ENCODE peak calls at places on chromosomes 4 and X, in ten cellular contexts. R is AG04450, B is WERI-Rb-1, T is tibial nerve, A is left lung, Y is body of pancreas, C is mesendoderm, X is RWPE2, N is heart left ventricle, S is neuronal stem cell. M is an unnamed sample.

GRCh38 chrX:88284844-88285243 is 462.2 kb upstream of the CPXCR1 start:
- DNase-seq in T (no peak), C (no peak), B (no peak), A (no peak), S (no peak), R (no peak), X (no peak), N (no peak), Y (peak), M (no peak)

GRCh38 chr4:13511101-13511500 is 27.0 kb upstream of the RAB28 start:
- DNase-seq in N (no peak), A (no peak), B (no peak), C (no peak), T (no peak), R (no peak), X (no peak), S (no peak), Y (no peak), M (no peak)

GRCh38 chrX:2627272-2627867 is 63.7 kb upstream of the CD99 start:
- DNase-seq in B (peak), S (no peak), C (peak), R (no peak), X (no peak), A (no peak), Y (peak), N (no peak), T (no peak), M (peak)

GRCh38 chr4:145735777-145736176 is 55.8 kb downstream of the C4orf51 start:
- DNase-seq in T (no peak), S (no peak), X (no peak), R (no peak), A (no peak), N (no peak), C (no peak), Y (no peak), B (no peak), M (no peak)

GRCh38 chrX:123348468-123348867 is 164.4 kb downstream of the GRIA3 start:
- DNase-seq in X (no peak), T (no peak), A (no peak), R (no peak), N (no peak), C (peak), S (no peak), B (no peak), Y (no peak), M (no peak)

GRCh38 chr4:140789752-140790151 is 33.6 kb upstream of the TBC1D9 start:
- DNase-seq in Y (peak), R (no peak), S (no peak), C (no peak), B (no peak), A (no peak), N (no peak), X (no peak), T (no peak), M (no peak)

GRCh38 chrX:1242901-1243402 is 25.7 kb upstream of the CSF2RA start:
- DNase-seq in C (peak), B (no peak), A (no peak), Y (no peak), N (no peak), X (peak), S (no peak), T (no peak), R (no peak), M (no peak)

GRCh38 chrX:66919280-66919832 is 280.5 kb upstream of the EDA2R start:
- DNase-seq in R (no peak), S (no peak), A (no peak), T (no peak), Y (no peak), C (no peak), N (no peak), B (no peak), X (no peak), M (no peak)

GRCh38 chr4:144562019-144562740 is 83.8 kb upstream of the HHIP start:
- DNase-seq in B (peak), C (peak), S (no peak), T (no peak), Y (no peak), R (no peak), A (no peak), X (no peak), N (no peak), M (no peak)

GRCh38 chrX:4249401-4249800 is 536.0 kb upstream of the PRKX start:
- DNase-seq in N (no peak), A (no peak), X (no peak), R (no peak), B (no peak), S (no peak), C (no peak), Y (no peak), T (no peak), M (no peak)

GRCh38 chr4:120753854-120754253 is 168.7 kb downstream of the PRDM5 start:
- DNase-seq in N (no peak), C (peak), T (no peak), X (no peak), B (no peak), S (peak), A (no peak), Y (no peak), R (no peak), M (no peak)

GRCh38 chrX:1720826-1721225 is 106.0 kb downstream of the ASMT start:
- DNase-seq in C (no peak), B (no peak), X (no peak), T (no peak), N (no peak), A (no peak), R (no peak), S (no peak), Y (no peak), M (no peak)

GRCh38 chrX:40253770-40254169 is 156.0 kb upstream of the BCOR start:
- DNase-seq in N (no peak), A (no peak), Y (no peak), R (no peak), B (no peak), T (no peak), X (no peak), S (no peak), C (no peak), M (no peak)

GRCh38 chr4:147360301-147360700 is 120.6 kb upstream of the EDNRA start:
- DNase-seq in N (no peak), Y (peak), X (no peak), B (no peak), R (peak), T (no peak), C (no peak), A (no peak), S (no peak), M (no peak)

GRCh38 chr4:110134269-110134889 is 64.0 kb downstream of the ELOVL6 start:
- DNase-seq in N (no peak), C (no peak), X (no peak), B (no peak), A (no peak), Y (no peak), R (no peak), T (no peak), S (no peak), M (no peak)

GRCh38 chrX:12497832-12498591 is 293.2 kb upstream of the PRPS2 start:
- DNase-seq in A (no peak), T (no peak), R (no peak), C (peak), S (peak), X (no peak), B (peak), N (no peak), Y (no peak), M (no peak)

GRCh38 chrX:16496175-16496574 is 153.8 kb upstream of the S100G start:
- DNase-seq in A (no peak), T (no peak), X (no peak), R (no peak), N (no peak), Y (no peak), C (no peak), B (no peak), S (no peak), M (no peak)

GRCh38 chr4:154018659-154019058 is 229.8 kb upstream of the SFRP2 start:
- DNase-seq in Y (no peak), A (no peak), T (no peak), X (no peak), N (no peak), R (no peak), C (peak), B (peak), S (peak), M (no peak)

GRCh38 chr4:130563185-130563890 is 1467.4 kb downstream of the C4orf33 start:
- DNase-seq in C (peak), Y (peak), X (peak), N (peak), S (peak), R (peak), A (peak), T (peak), B (peak), M (no peak)

GRCh38 chr4:124343711-124344110 is 368.8 kb downstream of the ANKRD50 start:
- DNase-seq in A (no peak), R (no peak), S (no peak), X (no peak), Y (no peak), N (no peak), T (no peak), B (no peak), C (no peak), M (no peak)

GRCh38 chr4:40200881-40201797 is 4.3 kb downstream of the RHOH start:
- DNase-seq in N (no peak), C (no peak), R (peak), B (no peak), X (no peak), S (no peak), Y (no peak), T (no peak), A (no peak), M (no peak)

GRCh38 chr4:184727430-184727829 is 6.5 kb downstream of the CENPU start:
- DNase-seq in S (no peak), X (no peak), T (no peak), C (no peak), Y (no peak), R (no peak), N (no peak), A (no peak), B (no peak), M (no peak)

DNA sequence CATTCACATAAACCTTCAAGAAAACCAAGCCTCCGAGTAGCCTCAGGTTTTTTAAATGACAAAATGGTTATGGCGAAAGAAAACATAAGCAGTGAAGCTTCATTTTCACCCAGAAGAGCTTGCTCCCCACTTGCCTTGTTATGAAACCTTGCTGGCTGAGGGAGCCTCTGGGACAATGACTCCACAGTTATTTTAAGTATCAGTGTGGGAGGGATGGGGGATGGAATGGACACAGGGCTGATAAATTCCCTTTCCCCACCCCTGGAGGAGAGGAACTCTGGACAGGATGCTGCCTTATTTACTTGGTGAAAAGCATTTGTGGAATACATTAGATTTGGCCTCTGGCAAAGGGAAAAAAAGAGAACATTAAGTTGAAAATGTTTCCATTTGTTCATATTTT is 220.7 kb upstream of the CNKSR2 start:
- DNase-seq in T (peak), N (no peak), S (no peak), Y (peak), C (peak), B (no peak), R (no peak), A (no peak), X (no peak), M (no peak)
- H3K27ac ChIP-seq in T (no peak), N (peak), S (no peak), Y (no peak), C (no peak), B (no peak), R (no peak), A (no peak), X (no peak), M (no peak)

DNA sequence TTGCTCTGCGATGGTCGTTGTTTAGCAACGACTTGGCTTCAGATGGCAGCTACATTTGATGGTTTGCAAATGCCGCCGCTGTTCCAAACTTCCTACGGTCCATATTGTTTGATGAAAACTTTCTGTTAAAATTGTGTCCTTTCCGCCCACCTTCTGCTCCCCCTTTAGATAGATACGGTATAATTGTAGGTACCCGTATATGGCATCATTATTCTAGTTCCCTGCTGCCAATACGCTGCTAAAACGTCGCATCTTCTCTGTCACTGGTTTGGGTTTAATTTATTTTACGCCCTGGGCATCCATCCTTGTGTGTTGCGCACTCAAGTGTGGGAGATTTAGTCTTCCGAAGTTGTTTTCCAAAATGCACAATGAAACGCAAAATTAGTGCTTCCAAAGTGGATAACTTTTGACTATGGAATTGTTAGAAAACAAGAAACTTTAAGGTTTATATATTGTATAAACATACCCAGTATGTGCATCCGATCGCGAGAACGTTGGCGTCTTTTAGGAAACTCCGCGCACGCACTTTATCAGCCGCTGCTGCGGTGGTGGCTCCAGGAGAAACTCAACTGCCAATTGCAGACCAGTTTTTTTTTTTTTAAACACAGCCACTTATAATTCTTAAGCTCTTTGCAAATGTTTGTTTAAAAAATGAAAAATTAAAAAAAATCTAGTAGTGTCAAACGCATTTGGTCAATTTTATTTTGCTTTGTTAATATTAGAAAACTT is 1.7 kb downstream of the ATOH1 start:
- DNase-seq in X (no peak), T (no peak), B (no peak), R (no peak), Y (no peak), A (no peak), N (no peak), C (no peak), S (peak), M (no peak)
- H3K4me3 ChIP-seq in X (no peak), T (no peak), B (no peak), R (no peak), Y (no peak), A (no peak), N (no peak), C (no peak), S (no peak), M (no peak)

GRCh38 chrX:154334496-154334895 is 38.9 kb downstream of the TKTL1 start:
- DNase-seq in Y (no peak), R (no peak), C (no peak), T (no peak), B (no peak), S (no peak), A (no peak), N (no peak), X (no peak), M (no peak)
- H3K27ac ChIP-seq in Y (no peak), R (no peak), C (no peak), T (no peak), B (no peak), S (no peak), A (no peak), N (no peak), X (no peak), M (no peak)

GRCh38 chr4:6896035-6896434 is 13.6 kb upstream of the TBC1D14 start:
- DNase-seq in A (no peak), R (no peak), Y (no peak), N (no peak), S (no peak), X (no peak), C (no peak), B (no peak), T (no peak), M (no peak)
- H3K4me3 ChIP-seq in A (no peak), R (no peak), Y (no peak), N (no peak), S (no peak), X (no peak), C (no peak), B (no peak), T (no peak), M (no peak)

GRCh38 chrX:10072786-10073568 is 83.8 kb upstream of the CLCN4 start:
- DNase-seq in C (no peak), X (no peak), S (no peak), A (no peak), Y (no peak), N (no peak), T (no peak), R (no peak), B (no peak), M (no peak)

GRCh38 chrX:10077425-10078188 is 79.2 kb upstream of the CLCN4 start:
- DNase-seq in R (no peak), S (no peak), C (peak), A (no peak), Y (no peak), B (no peak), N (no peak), T (no peak), X (no peak), M (peak)

GRCh38 chrX:10071451-10072163 is 85.2 kb upstream of the CLCN4 start:
- DNase-seq in C (no peak), T (no peak), Y (no peak), N (no peak), B (no peak), R (no peak), S (no peak), A (no peak), X (no peak), M (no peak)

GRCh38 chrX:10076765-10077164 is 80.0 kb upstream of the CLCN4 start:
- DNase-seq in X (no peak), A (no peak), Y (no peak), S (no peak), R (no peak), C (no peak), N (no peak), T (no peak), B (no peak), M (no peak)

GRCh38 chrX:10074241-10074941 is 82.4 kb upstream of the CLCN4 start:
- DNase-seq in C (no peak), S (no peak), A (no peak), R (no peak), X (peak), T (no peak), N (no peak), Y (no peak), B (no peak), M (no peak)
- H3K27ac ChIP-seq in C (no peak), S (no peak), A (no peak), R (no peak), X (peak), T (no peak), N (no peak), Y (no peak), B (no peak), M (no peak)

GRCh38 chr4:7828926-7829325 is 110.7 kb downstream of the AFAP1 start:
- DNase-seq in Y (no peak), A (no peak), S (no peak), R (no peak), X (no peak), C (no peak), B (no peak), T (no peak), N (no peak), M (no peak)

GRCh38 chr4:7828011-7828720 is 111.5 kb downstream of the AFAP1 start:
- DNase-seq in S (no peak), X (peak), C (peak), N (peak), R (peak), T (peak), A (no peak), B (no peak), Y (peak), M (peak)

GRCh38 chr4:7826176-7826908 is 113.3 kb downstream of the AFAP1 start:
- DNase-seq in B (no peak), T (no peak), N (no peak), C (no peak), A (no peak), X (no peak), S (no peak), R (no peak), Y (no peak), M (no peak)

GRCh38 chr4:7826909-7827306 is 112.8 kb downstream of the AFAP1 start:
- DNase-seq in S (no peak), A (no peak), C (no peak), N (no peak), T (no peak), B (no peak), R (no peak), Y (no peak), X (no peak), M (no peak)

GRCh38 chr4:7827566-7827965 is 112.1 kb downstream of the AFAP1 start:
- DNase-seq in X (no peak), B (no peak), A (no peak), Y (no peak), C (no peak), N (no peak), S (no peak), T (no peak), R (no peak), M (no peak)
- H3K4me3 ChIP-seq in X (no peak), B (no peak), A (no peak), Y (no peak), C (no peak), N (no peak), S (no peak), T (no peak), R (no peak), M (peak)

GRCh38 chr4:98659106-98659592 is 738 bp upstream of the TSPAN5 start:
- DNase-seq in X (no peak), S (no peak), C (peak), T (no peak), R (no peak), B (no peak), A (no peak), N (no peak), Y (no peak), M (no peak)
- H3K27ac ChIP-seq in X (peak), S (no peak), C (no peak), T (peak), R (peak), B (peak), A (peak), N (peak), Y (no peak), M (no peak)

DNA sequence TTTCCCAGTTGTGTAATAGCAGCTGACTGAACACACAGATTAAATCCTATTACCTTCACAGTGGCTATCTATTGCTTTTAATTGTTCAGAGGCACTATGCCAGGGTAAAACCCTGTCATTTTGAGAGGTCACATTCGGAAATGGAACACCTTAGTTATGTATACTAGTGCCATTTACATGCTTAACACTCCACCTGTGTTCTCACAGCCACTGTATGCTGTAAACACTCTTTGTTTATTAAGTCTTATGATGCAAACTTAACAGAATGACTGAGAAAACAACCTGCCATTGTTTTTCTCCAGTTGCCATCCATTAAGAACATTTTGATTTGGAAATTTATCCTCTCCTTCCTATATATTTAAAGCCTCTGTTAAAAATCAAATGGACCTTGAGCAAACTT is 70.4 kb downstream of the HPGD start:
- DNase-seq in A (no peak), Y (no peak), B (no peak), N (no peak), X (no peak), S (no peak), R (no peak), T (no peak), C (no peak), M (no peak)
- H3K4me3 ChIP-seq in A (no peak), Y (no peak), B (no peak), N (no peak), X (no peak), S (no peak), R (no peak), T (no peak), C (no peak), M (no peak)

DNA sequence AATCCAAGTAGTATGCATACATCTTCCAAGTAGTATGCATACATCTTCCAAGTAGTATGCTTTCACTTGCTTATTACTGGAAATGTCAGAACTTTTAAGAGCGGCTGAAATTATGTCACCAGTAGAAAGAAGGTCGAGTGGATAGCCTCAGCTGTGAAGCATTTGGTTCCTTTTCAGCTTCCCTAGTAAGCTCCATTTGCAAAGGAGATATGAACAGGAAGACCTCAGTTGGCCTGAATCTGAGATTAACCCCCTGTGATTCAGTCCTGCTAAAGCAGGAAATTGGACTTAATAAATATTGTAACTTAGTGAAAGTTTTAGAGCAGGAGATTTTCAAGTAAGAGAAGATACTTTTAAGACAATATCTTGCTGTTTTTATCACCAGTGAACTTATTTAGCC is 48.1 kb downstream of the PCDH7 start:
- DNase-seq in S (no peak), B (no peak), Y (no peak), N (no peak), T (no peak), C (peak), X (no peak), R (no peak), A (no peak), M (no peak)
- H3K27ac ChIP-seq in S (no peak), B (no peak), Y (no peak), N (no peak), T (no peak), C (no peak), X (peak), R (no peak), A (no peak), M (no peak)

GRCh38 chr4:171812377-171813194 is 618 bp upstream of the GALNTL6 start:
- DNase-seq in A (peak), S (peak), R (no peak), T (no peak), Y (no peak), X (no peak), C (peak), B (peak), N (peak), M (no peak)

GRCh38 chr4:171809854-171810253 is 3.4 kb upstream of the GALNTL6 start:
- DNase-seq in N (no peak), C (no peak), T (no peak), R (no peak), Y (no peak), X (no peak), S (no peak), A (no peak), B (no peak), M (no peak)

GRCh38 chr4:171817026-171817425 is 3.8 kb downstream of the GALNTL6 start:
- DNase-seq in N (no peak), R (no peak), X (no peak), S (no peak), A (no peak), C (no peak), Y (no peak), B (no peak), T (no peak), M (no peak)

GRCh38 chr4:171814545-171814944 is 1.3 kb downstream of the GALNTL6 start:
- DNase-seq in T (no peak), S (no peak), B (no peak), Y (no peak), R (no peak), C (peak), X (no peak), A (peak), N (peak), M (no peak)

GRCh38 chr4:171813195-171813955 is at the start of gene GALNTL6:
- DNase-seq in X (peak), S (peak), Y (no peak), A (peak), B (peak), T (no peak), N (peak), R (no peak), C (peak), M (peak)
- H3K4me3 ChIP-seq in X (peak), S (peak), Y (no peak), A (peak), B (peak), T (peak), N (peak), R (no peak), C (peak), M (no peak)

M was measured in CD8-positive, alpha-beta memory T cell.